ENCODE peak calls at places on chromosomes 2 and 18, in four cellular contexts. One of them, this sample, is unnamed.

GRCh38 chr2:20177556-20178403 is 47.1 kb downstream of the SDC1 start:
- DNase-seq in brain microvascular endothelial cell: no peak
- DNase-seq in heart right ventricle: no peak
- DNase-seq in HCT116: no peak
- DNase-seq in this sample: no peak

GRCh38 chr2:235052514-235053354 is 100.9 kb downstream of the SH3BP4 start:
- DNase-seq in brain microvascular endothelial cell: no peak
- DNase-seq in heart right ventricle: no peak
- DNase-seq in HCT116: no peak
- DNase-seq in this sample: no peak

GRCh38 chr2:219400562-219400961 is 12.8 kb upstream of the DNPEP start:
- DNase-seq in brain microvascular endothelial cell: no peak
- DNase-seq in heart right ventricle: no peak
- DNase-seq in HCT116: no peak
- DNase-seq in this sample: no peak

GRCh38 chr2:46923011-46923669 is 7.5 kb upstream of the MCFD2 start:
- DNase-seq in brain microvascular endothelial cell: no peak
- DNase-seq in heart right ventricle: no peak
- DNase-seq in HCT116: no peak
- DNase-seq in this sample: no peak

GRCh38 chr2:102841107-102841840 is 79.4 kb downstream of the TMEM182 start:
- DNase-seq in brain microvascular endothelial cell: peak
- DNase-seq in heart right ventricle: no peak
- DNase-seq in HCT116: peak
- DNase-seq in this sample: peak

GRCh38 chr2:45028276-45028675 is 19.0 kb upstream of the SIX2 start:
- DNase-seq in brain microvascular endothelial cell: peak
- DNase-seq in heart right ventricle: no peak
- DNase-seq in HCT116: no peak
- DNase-seq in this sample: no peak

GRCh38 chr2:231395188-231396057 is at the start of gene B3GNT7:
- DNase-seq in brain microvascular endothelial cell: no peak
- DNase-seq in heart right ventricle: no peak
- DNase-seq in HCT116: no peak
- DNase-seq in this sample: no peak

GRCh38 chr18:43661570-43661969 is 384.3 kb upstream of the SYT4 start:
- DNase-seq in brain microvascular endothelial cell: peak
- DNase-seq in heart right ventricle: no peak
- DNase-seq in HCT116: no peak
- DNase-seq in this sample: peak

GRCh38 chr2:164028764-164029534 is 293.1 kb upstream of the FIGN start:
- DNase-seq in brain microvascular endothelial cell: no peak
- DNase-seq in heart right ventricle: no peak
- DNase-seq in HCT116: no peak
- DNase-seq in this sample: no peak

GRCh38 chr2:503288-503999 is 173.8 kb downstream of the TMEM18 start:
- DNase-seq in brain microvascular endothelial cell: no peak
- DNase-seq in heart right ventricle: no peak
- DNase-seq in HCT116: no peak
- DNase-seq in this sample: no peak

GRCh38 chr2:181438298-181438697 is 18.9 kb upstream of the ITGA4 start:
- DNase-seq in brain microvascular endothelial cell: no peak
- DNase-seq in heart right ventricle: no peak
- DNase-seq in HCT116: peak
- DNase-seq in this sample: no peak

GRCh38 chr2:146978891-146979555 is 865.8 kb upstream of the ACVR2A start:
- DNase-seq in brain microvascular endothelial cell: no peak
- DNase-seq in heart right ventricle: no peak
- DNase-seq in HCT116: no peak
- DNase-seq in this sample: no peak

GRCh38 chr2:212640428-212640827 is 101.8 kb upstream of the ERBB4 start:
- DNase-seq in brain microvascular endothelial cell: no peak
- DNase-seq in heart right ventricle: no peak
- DNase-seq in HCT116: peak
- DNase-seq in this sample: no peak

GRCh38 chr2:178177066-178177679 is 17.1 kb upstream of the OSBPL6 start:
- DNase-seq in brain microvascular endothelial cell: peak
- DNase-seq in heart right ventricle: no peak
- DNase-seq in HCT116: no peak
- DNase-seq in this sample: no peak

GRCh38 chr2:235779444-235779896 is 285.6 kb downstream of the AGAP1 start:
- DNase-seq in brain microvascular endothelial cell: peak
- DNase-seq in heart right ventricle: peak
- DNase-seq in HCT116: peak
- DNase-seq in this sample: peak

GRCh38 chr2:43383533-43383932 is 157.1 kb upstream of the ZFP36L2 start:
- DNase-seq in brain microvascular endothelial cell: no peak
- DNase-seq in heart right ventricle: no peak
- DNase-seq in HCT116: no peak
- DNase-seq in this sample: no peak

GRCh38 chr2:238060096-238060541 is 682 bp upstream of the SCLY start:
- DNase-seq in brain microvascular endothelial cell: peak
- DNase-seq in heart right ventricle: no peak
- DNase-seq in HCT116: no peak
- DNase-seq in this sample: no peak

GRCh38 chr2:237413293-237414055 is 490 bp downstream of the COL6A3 start:
- DNase-seq in brain microvascular endothelial cell: no peak
- DNase-seq in heart right ventricle: no peak
- DNase-seq in HCT116: no peak
- DNase-seq in this sample: no peak

GRCh38 chr2:119438128-119438656 is 6.5 kb downstream of the TMEM37 start:
- DNase-seq in brain microvascular endothelial cell: no peak
- DNase-seq in heart right ventricle: no peak
- DNase-seq in HCT116: no peak
- DNase-seq in this sample: no peak

GRCh38 chr2:84781942-84782716 is 98.8 kb downstream of the TRABD2A start:
- DNase-seq in brain microvascular endothelial cell: no peak
- DNase-seq in heart right ventricle: no peak
- DNase-seq in HCT116: peak
- DNase-seq in this sample: no peak

GRCh38 chr2:15950088-15950952 is 10.0 kb downstream of the MYCN start:
- DNase-seq in brain microvascular endothelial cell: no peak
- DNase-seq in heart right ventricle: no peak
- DNase-seq in HCT116: no peak
- DNase-seq in this sample: no peak

GRCh38 chr2:112644933-112645395 is 775 bp upstream of the SLC20A1 start:
- DNase-seq in brain microvascular endothelial cell: no peak
- DNase-seq in heart right ventricle: no peak
- DNase-seq in HCT116: no peak
- DNase-seq in this sample: no peak

GRCh38 chr2:96239745-96240264 is 26.0 kb downstream of the TMEM127 start:
- DNase-seq in brain microvascular endothelial cell: no peak
- DNase-seq in heart right ventricle: no peak
- DNase-seq in HCT116: no peak
- DNase-seq in this sample: no peak

GRCh38 chr2:37809525-37809924 is 115.6 kb upstream of the RMDN2 start:
- DNase-seq in brain microvascular endothelial cell: peak
- DNase-seq in heart right ventricle: no peak
- DNase-seq in HCT116: peak
- DNase-seq in this sample: no peak

GRCh38 chr18:48828713-48829442 is 121.9 kb downstream of the SMAD7 start:
- DNase-seq in brain microvascular endothelial cell: no peak
- DNase-seq in heart right ventricle: no peak
- DNase-seq in HCT116: no peak
- DNase-seq in this sample: no peak

GRCh38 chr2:208984376-208985100 is 439.3 kb upstream of the MAP2 start:
- DNase-seq in brain microvascular endothelial cell: peak
- DNase-seq in heart right ventricle: no peak
- DNase-seq in HCT116: no peak
- DNase-seq in this sample: no peak

GRCh38 chr2:62698653-62699052 is 6.9 kb upstream of the EHBP1 start:
- DNase-seq in brain microvascular endothelial cell: no peak
- DNase-seq in heart right ventricle: no peak
- DNase-seq in HCT116: no peak
- DNase-seq in this sample: no peak

GRCh38 chr2:118310878-118311442 is 222.7 kb downstream of the INSIG2 start:
- DNase-seq in brain microvascular endothelial cell: no peak
- DNase-seq in heart right ventricle: no peak
- DNase-seq in HCT116: no peak
- DNase-seq in this sample: no peak

GRCh38 chr18:55863876-55864275 is 275.9 kb upstream of the TCF4 start:
- DNase-seq in brain microvascular endothelial cell: no peak
- DNase-seq in heart right ventricle: no peak
- DNase-seq in HCT116: no peak
- DNase-seq in this sample: peak

GRCh38 chr2:10266133-10266620 is 36.5 kb upstream of the HPCAL1 start:
- DNase-seq in brain microvascular endothelial cell: peak
- DNase-seq in heart right ventricle: no peak
- DNase-seq in HCT116: no peak
- DNase-seq in this sample: no peak

GRCh38 chr2:129747500-129748125 is 231.9 kb upstream of the RAB6C start:
- DNase-seq in brain microvascular endothelial cell: no peak
- DNase-seq in heart right ventricle: no peak
- DNase-seq in HCT116: no peak
- DNase-seq in this sample: no peak

DNA sequence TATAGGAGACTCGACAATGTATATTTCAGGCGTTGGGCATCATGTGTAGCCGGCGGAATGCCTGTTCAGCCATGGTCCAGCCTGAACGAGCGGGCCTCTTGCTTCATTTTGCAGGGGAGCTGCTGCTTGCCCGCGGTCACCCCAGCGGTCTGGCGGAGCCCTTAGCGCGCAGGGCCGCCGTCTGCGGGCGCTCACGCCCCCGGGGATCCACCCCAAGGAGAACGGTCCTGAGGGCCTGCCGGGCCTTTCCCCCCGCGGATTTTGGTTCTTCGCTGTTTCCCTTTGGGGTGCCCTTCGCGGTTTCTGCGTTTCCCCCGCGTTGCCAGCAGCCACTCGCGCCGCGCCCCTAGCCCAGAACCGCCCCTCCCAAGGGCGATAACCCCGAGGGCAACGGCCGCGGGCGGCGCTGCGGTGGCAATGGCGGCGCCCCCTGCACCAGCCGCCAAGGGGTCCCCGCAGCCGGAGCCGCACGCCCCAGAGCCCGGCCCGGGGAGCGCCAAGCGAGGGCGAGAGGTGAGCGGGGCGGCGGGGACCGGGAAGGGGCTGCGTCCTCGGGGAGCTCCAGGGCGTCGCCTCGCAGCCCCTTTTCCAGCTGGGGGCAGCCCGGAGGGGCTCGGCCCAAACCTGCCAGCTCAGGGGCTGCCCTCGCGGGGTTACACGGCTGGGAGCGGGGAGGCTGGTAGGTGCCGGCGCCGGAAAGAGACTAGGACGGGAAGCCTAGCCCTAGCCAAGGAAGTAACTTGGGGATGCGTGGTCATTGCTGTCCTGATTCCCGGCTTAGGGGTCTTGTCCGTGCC is at the start of gene MFSD2B:
- DNase-seq in brain microvascular endothelial cell: no peak
- DNase-seq in heart right ventricle: no peak
- DNase-seq in HCT116: no peak
- DNase-seq in this sample: no peak
- H3K4me3 ChIP-seq in brain microvascular endothelial cell: peak
- H3K4me3 ChIP-seq in heart right ventricle: peak
- H3K4me3 ChIP-seq in HCT116: no peak
- H3K4me3 ChIP-seq in this sample: no peak

GRCh38 chr18:23884712-23885375 is 129.7 kb upstream of the TTC39C start:
- DNase-seq in brain microvascular endothelial cell: no peak
- DNase-seq in heart right ventricle: no peak
- DNase-seq in HCT116: no peak
- DNase-seq in this sample: no peak

GRCh38 chr18:23881778-23882177 is 132.8 kb upstream of the TTC39C start:
- DNase-seq in brain microvascular endothelial cell: no peak
- DNase-seq in heart right ventricle: no peak
- DNase-seq in HCT116: no peak
- DNase-seq in this sample: no peak

GRCh38 chr18:23882616-23883276 is 131.8 kb upstream of the TTC39C start:
- DNase-seq in brain microvascular endothelial cell: no peak
- DNase-seq in heart right ventricle: no peak
- DNase-seq in HCT116: no peak
- DNase-seq in this sample: no peak

GRCh38 chr18:23880931-23881330 is 133.6 kb upstream of the TTC39C start:
- DNase-seq in brain microvascular endothelial cell: no peak
- DNase-seq in heart right ventricle: no peak
- DNase-seq in HCT116: no peak
- DNase-seq in this sample: no peak

DNA sequence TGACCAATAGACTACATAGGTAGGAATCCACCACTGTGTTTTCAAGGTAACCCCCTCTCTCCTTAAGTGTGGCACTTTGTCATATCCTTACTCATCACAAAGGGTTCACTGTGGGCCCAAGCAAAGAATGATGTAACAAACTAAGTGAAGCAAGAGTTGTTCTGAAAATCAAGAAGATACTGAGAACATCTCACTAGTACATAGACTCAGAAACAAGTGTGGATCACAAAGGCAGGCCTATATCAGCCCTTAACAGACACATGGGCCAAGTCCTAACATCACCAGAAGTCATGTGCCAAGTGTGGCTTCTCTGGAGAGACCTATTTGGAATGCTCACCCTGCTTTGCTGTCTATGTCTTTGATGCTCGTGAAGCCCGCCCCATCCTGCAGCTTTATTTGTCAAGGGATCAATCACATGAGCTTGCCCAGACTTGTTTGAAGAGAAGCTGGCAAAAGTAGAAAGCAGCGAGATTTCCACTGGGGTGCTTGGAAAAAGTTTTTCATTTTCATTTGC is 131.2 kb upstream of the TTC39C start:
- DNase-seq in brain microvascular endothelial cell: no peak
- DNase-seq in heart right ventricle: no peak
- DNase-seq in HCT116: no peak
- DNase-seq in this sample: no peak
- H3K27ac ChIP-seq in brain microvascular endothelial cell: no peak
- H3K27ac ChIP-seq in heart right ventricle: peak
- H3K27ac ChIP-seq in HCT116: peak
- H3K27ac ChIP-seq in this sample: no peak

GRCh38 chr18:57806891-57807280 is 3.8 kb upstream of the ATP8B1 start:
- DNase-seq in brain microvascular endothelial cell: peak
- DNase-seq in heart right ventricle: no peak
- DNase-seq in HCT116: no peak
- DNase-seq in this sample: no peak
- H3K4me3 ChIP-seq in brain microvascular endothelial cell: no peak
- H3K4me3 ChIP-seq in heart right ventricle: no peak
- H3K4me3 ChIP-seq in HCT116: no peak
- H3K4me3 ChIP-seq in this sample: no peak

DNA sequence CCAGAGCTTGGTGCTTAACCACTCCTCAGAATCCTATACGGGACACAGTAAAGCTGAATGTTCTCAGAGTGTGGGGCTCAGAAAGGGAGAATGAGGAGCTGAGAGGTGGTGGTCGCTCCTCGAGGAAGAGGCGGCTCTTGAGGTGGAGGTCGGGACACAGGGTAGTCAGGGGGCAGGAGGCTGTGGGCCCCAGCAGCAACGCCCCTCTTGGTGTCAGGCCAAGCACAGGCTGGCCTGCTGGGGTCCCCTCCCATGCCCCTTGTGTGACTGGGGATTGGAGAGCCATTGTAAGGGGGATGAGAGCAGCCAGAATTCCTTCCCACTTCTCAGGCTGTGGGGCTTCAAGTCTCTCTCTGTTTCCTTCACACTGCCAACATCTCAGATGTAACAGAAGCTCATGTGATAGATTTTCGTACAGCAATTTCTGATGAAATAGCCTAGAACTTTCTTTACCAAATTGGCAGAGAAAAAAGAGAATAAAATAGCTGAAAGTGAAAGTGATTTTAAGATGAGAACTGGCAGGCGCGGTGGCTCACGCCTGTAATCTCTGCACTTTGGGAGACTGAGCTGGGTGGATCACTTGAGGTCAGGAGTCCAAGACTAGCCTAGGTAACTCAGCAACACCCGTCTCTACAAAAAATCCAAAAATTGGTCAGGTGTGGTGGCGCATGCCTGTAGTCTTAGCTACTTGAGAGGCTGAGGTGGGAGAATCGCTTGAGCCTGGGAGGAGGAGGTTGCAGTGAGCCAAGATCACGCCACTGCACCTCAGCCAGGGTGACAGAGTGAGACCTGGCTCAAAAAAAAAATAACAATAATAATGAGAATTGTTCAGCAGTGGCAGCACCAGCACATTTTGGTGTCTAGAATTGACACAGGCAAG is 61.1 kb upstream of the RPL31 start:
- DNase-seq in brain microvascular endothelial cell: no peak
- DNase-seq in heart right ventricle: no peak
- DNase-seq in HCT116: no peak
- DNase-seq in this sample: no peak
- H3K27ac ChIP-seq in brain microvascular endothelial cell: no peak
- H3K27ac ChIP-seq in heart right ventricle: no peak
- H3K27ac ChIP-seq in HCT116: no peak
- H3K27ac ChIP-seq in this sample: no peak